ENCODE peak calls at places on chromosomes 6 and 20, in seven cellular contexts. G, K, Q, D, Y, O and H are unnamed samples.

GRCh38 chr6:52157301-52157930 is 28.8 kb upstream of the IL17A start:
- DNase-seq in G (no peak), Q (no peak), Y (no peak), O (no peak), K (no peak), D (no peak), H (peak)

GRCh38 chr6:144338951-144339681 is 54.0 kb downstream of the UTRN start:
- DNase-seq in O (no peak), Y (no peak), D (no peak), K (no peak), G (no peak), Q (no peak), H (no peak)

GRCh38 chr6:27752038-27752885 is 159.9 kb downstream of the OR2B2 start:
- DNase-seq in Q (peak), Y (peak), D (no peak), K (peak), G (peak), O (no peak), H (peak)

GRCh38 chr6:170415318-170415717 is 108.8 kb downstream of the FAM120B start:
- DNase-seq in Q (no peak), O (no peak), D (no peak), Y (no peak), K (no peak), G (no peak), H (no peak)

GRCh38 chr6:11593096-11593495 is 55.5 kb downstream of the TMEM170B start:
- DNase-seq in O (no peak), Q (no peak), D (no peak), Y (no peak), K (no peak), G (no peak), H (no peak)

GRCh38 chr6:12709116-12709515 is 7.5 kb upstream of the PHACTR1 start:
- DNase-seq in O (no peak), Q (no peak), D (no peak), K (no peak), Y (no peak), G (no peak), H (no peak)

GRCh38 chr6:52189974-52190373 is 3.8 kb downstream of the IL17A start:
- DNase-seq in D (no peak), K (no peak), Y (no peak), G (no peak), O (no peak), Q (no peak), H (no peak)

GRCh38 chr6:170018422-170019258 is 267.2 kb downstream of the ERMARD start:
- DNase-seq in O (no peak), Y (no peak), D (no peak), K (no peak), Q (no peak), G (no peak), H (no peak)

GRCh38 chr6:78589426-78589825 is 277.9 kb upstream of the IRAK1BP1 start:
- DNase-seq in Q (no peak), K (no peak), Y (no peak), D (no peak), G (no peak), O (no peak), H (no peak)

GRCh38 chr6:169345198-169345597 is 91.6 kb upstream of the THBS2 start:
- DNase-seq in Y (no peak), O (no peak), G (no peak), K (no peak), Q (no peak), D (no peak), H (no peak)

GRCh38 chr6:117548797-117549301 is 53.5 kb downstream of the GOPC start:
- DNase-seq in G (no peak), O (no peak), K (no peak), D (no peak), Q (peak), Y (no peak), H (no peak)

GRCh38 chr6:70706491-70707123 is 38.9 kb downstream of the SMAP1 start:
- DNase-seq in O (no peak), K (peak), Q (peak), Y (peak), D (no peak), G (peak), H (no peak)

GRCh38 chr20:44886276-44886671 is 769 bp downstream of the YWHAB start:
- DNase-seq in O (no peak), Q (no peak), D (no peak), G (no peak), Y (no peak), K (no peak), H (no peak)

GRCh38 chr6:128438311-128438916 is 82.0 kb downstream of the PTPRK start:
- DNase-seq in Q (no peak), K (no peak), Y (no peak), O (no peak), G (no peak), D (no peak), H (no peak)

GRCh38 chr20:3247638-3248037 is 8.6 kb upstream of the SLC4A11 start:
- DNase-seq in D (no peak), Y (no peak), O (no peak), K (no peak), G (no peak), Q (no peak), H (no peak)

GRCh38 chr6:44300424-44300823 is 12.7 kb downstream of the AARS2 start:
- DNase-seq in D (no peak), Q (no peak), Y (no peak), G (no peak), K (no peak), O (no peak), H (no peak)

GRCh38 chr6:14966111-14966901 is 279.6 kb upstream of the JARID2 start:
- DNase-seq in K (no peak), G (no peak), Y (no peak), O (peak), Q (no peak), D (no peak), H (no peak)

GRCh38 chr6:22699046-22699639 is 129.8 kb downstream of the HDGFL1 start:
- DNase-seq in K (no peak), G (peak), Q (no peak), D (no peak), Y (no peak), O (no peak), H (no peak)

GRCh38 chr6:158026901-158027589 is 45.4 kb downstream of the SYNJ2 start:
- DNase-seq in O (no peak), G (no peak), K (no peak), Y (no peak), D (no peak), Q (no peak), H (no peak)

GRCh38 chr20:46791722-46792416 is 82.4 kb downstream of the SLC2A10 start:
- DNase-seq in Y (no peak), D (no peak), O (no peak), Q (no peak), G (no peak), K (no peak), H (no peak)

GRCh38 chr20:46786566-46786965 is 77.1 kb downstream of the SLC2A10 start:
- DNase-seq in K (no peak), O (no peak), G (no peak), D (no peak), Y (no peak), Q (no peak), H (no peak)

GRCh38 chr20:46785958-46786357 is 76.5 kb downstream of the SLC2A10 start:
- DNase-seq in D (no peak), G (no peak), K (no peak), O (no peak), Q (no peak), Y (no peak), H (no peak)

GRCh38 chr20:46787986-46788762 is 78.7 kb downstream of the SLC2A10 start:
- DNase-seq in K (no peak), Y (no peak), O (no peak), Q (no peak), D (no peak), G (no peak), H (no peak)

DNA sequence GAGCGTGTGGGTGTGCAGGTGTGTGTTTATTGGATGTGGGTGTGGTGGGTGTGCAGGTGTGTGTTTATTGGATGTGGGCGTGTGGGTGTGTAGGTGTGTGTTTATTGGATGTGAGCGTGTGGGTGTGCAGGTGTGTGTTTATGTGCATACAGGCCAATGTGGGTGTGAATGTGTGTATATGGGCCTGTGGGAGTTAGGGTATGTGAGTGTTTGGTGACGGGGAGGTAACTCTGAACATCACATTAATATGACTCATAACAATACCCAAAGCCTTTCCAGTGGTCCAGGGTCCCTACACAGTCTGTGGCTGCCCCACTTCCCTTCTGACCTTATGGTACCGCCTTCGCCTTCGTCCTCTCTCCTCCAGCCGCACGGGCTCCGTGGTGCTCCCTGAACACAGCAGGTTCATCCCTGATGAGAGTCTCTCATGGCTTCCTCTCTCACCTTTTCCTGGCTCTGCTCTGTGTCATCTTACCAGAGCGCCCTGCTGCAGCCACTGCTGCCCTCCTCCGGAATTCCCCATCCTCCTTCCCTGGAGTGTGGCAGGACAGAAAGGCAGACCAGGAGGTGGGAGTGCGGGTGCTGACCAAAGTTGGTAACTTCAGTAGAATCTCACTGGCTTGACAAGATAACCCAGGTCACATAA is 80.0 kb downstream of the SLC2A10 start:
- DNase-seq in Q (no peak), G (no peak), D (no peak), O (no peak), K (no peak), Y (no peak), H (no peak)
- TF ChIP-seq JUND in Q (no peak), G (no peak), D (no peak), O (no peak), K (no peak), Y (no peak), H (no peak)

GRCh38 chr6:42726026-42726425 is 3.6 kb upstream of the PRPH2 start:
- DNase-seq in D (no peak), K (no peak), Y (no peak), Q (no peak), G (no peak), O (no peak), H (no peak)

GRCh38 chr6:42724825-42725224 is 2.4 kb upstream of the PRPH2 start:
- DNase-seq in O (no peak), K (no peak), Y (no peak), G (no peak), D (no peak), Q (no peak), H (no peak)

GRCh38 chr6:42727627-42728026 is 5.2 kb upstream of the PRPH2 start:
- DNase-seq in G (no peak), D (no peak), Q (no peak), O (no peak), Y (no peak), K (no peak), H (no peak)

GRCh38 chr6:42727084-42727601 is 4.7 kb upstream of the PRPH2 start:
- DNase-seq in G (no peak), K (no peak), Y (no peak), Q (no peak), O (no peak), D (no peak), H (no peak)

DNA sequence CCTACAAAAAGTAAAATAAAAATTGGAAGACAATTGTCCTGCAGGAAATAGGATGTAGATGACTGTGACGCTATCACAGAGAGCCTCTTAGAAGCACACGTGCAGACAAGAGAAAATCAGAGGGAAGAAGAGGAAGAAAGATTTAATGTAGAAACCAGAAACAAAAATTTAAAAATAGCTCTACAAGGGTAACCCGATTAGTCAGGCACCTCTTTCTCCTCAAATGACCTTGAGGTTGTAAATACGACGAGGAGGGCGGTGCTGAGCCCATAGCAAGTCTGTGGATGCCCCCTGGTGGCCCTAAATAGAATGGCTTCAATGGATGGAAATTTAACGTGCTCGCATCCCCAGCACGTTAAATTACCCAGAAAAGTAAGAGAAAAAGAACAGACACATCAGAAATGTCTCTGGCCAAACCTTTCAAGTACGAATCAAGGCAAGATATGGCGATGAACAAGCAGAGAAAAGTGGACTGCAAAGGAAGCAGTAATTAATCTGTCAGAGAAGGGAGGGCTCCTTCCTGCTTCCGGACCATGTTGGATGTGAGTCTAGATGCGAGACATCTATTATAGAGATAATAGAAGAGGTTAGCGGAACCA is 4.2 kb upstream of the PRPH2 start:
- DNase-seq in O (no peak), Y (peak), D (peak), K (peak), G (peak), Q (peak), H (peak)
- TF ChIP-seq JUND in O (no peak), Y (no peak), D (no peak), K (peak), G (no peak), Q (no peak), H (no peak)

GRCh38 chr6:118893882-118894424 is at the start of gene ASF1A:
- DNase-seq in Y (peak), O (peak), G (peak), Q (peak), D (peak), K (peak), H (peak)

GRCh38 chr6:118889163-118889562 is 4.8 kb upstream of the ASF1A start:
- DNase-seq in K (no peak), O (no peak), Q (no peak), Y (no peak), D (no peak), G (peak), H (no peak)

GRCh38 chr6:118893095-118893881 is 664 bp upstream of the ASF1A start:
- DNase-seq in D (no peak), K (peak), Q (peak), G (no peak), Y (no peak), O (no peak), H (no peak)

GRCh38 chr6:118892248-118893094 is 1.5 kb upstream of the ASF1A start:
- DNase-seq in K (no peak), G (no peak), D (no peak), Q (no peak), Y (no peak), O (no peak), H (no peak)

DNA sequence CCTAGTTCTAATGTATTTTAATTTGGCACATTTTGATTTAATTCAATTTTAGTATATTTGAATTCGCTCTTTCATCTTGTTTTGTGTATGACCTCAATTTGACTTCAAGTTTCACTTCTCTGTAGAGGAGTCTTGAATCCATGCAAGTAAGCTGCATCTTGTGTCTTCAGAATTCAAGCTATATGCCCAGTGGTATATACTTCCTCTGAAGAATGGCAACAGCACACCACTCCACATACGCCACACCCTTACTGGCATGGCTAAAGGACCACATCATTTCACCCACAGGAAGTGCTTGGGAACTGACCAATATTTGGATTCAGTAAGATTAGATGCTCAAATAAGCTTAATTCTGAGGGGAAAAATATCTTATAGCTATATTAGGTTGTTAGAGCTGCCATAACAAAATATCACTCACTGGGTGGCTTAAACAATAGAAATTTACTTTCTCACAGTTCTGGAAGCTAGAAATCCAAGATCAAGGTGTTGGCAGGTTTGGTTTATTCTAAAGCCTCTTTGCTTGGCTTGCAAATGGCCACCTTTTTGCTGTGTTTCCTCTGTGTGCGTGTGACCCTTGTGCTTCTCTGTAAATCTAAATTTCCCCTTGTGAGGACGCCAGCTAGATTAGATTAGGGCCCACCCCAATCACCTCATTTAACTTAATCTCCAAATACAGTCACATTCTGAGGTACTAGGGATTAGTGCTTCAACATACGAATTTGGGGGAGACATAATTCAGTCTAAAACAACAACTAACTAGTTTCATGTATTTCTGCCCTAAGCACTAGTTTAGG is 2.8 kb upstream of the ASF1A start:
- DNase-seq in D (no peak), Y (no peak), K (no peak), Q (no peak), O (no peak), G (no peak), H (no peak)
- TF ChIP-seq JUND in D (no peak), Y (no peak), K (no peak), Q (no peak), O (no peak), G (no peak), H (no peak)

GRCh38 chr6:129849456-129849855 is 11.7 kb downstream of the TMEM244 start:
- DNase-seq in Y (peak), G (no peak), K (no peak), O (no peak), D (no peak), Q (no peak), H (no peak)
- TF ChIP-seq JUND in Y (peak), G (no peak), K (peak), O (no peak), D (no peak), Q (no peak), H (no peak)

GRCh38 chr6:143018955-143019354 is 41.7 kb upstream of the AIG1 start:
- DNase-seq in D (no peak), O (no peak), K (no peak), Y (no peak), Q (no peak), G (no peak), H (no peak)
- TF ChIP-seq JUND in D (no peak), O (no peak), K (no peak), Y (no peak), Q (no peak), G (no peak), H (no peak)

GRCh38 chr20:51886341-51886740 is 84.0 kb upstream of the SALL4 start:
- DNase-seq in O (no peak), Y (no peak), Q (no peak), K (no peak), D (no peak), G (no peak), H (no peak)
- TF ChIP-seq JUND in O (no peak), Y (no peak), Q (no peak), K (no peak), D (no peak), G (no peak), H (no peak)

DNA sequence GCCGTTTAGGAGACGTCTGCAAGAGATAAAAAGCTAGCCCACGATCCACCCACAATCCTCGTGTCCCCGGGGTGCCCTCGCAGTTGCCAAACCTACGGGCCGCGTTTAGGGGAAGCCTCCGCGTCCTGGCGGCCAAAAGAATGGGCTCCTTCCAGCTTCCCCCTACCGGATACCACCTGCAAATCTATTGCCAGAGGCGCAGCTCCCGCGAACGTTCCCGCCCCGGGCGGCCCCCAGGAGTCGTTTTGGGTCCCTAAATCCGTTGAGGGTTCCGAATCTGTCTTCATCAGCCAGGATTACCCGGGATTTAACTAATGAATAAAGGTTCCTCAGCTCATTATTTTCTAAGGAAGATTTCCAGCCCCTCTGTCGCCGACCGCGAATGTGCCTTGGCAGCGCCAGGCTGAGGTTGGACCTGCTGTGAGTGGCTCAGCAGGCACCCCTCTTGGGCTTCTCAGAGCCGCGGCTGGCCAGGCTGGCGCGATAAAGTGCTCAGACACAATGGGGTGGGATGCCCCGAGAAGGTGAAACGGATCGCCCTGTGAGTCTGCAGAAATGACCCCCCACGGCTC is 2.8 kb upstream of the VSX1 start:
- DNase-seq in K (no peak), O (no peak), Y (no peak), G (no peak), D (no peak), Q (no peak), H (no peak)
- TF ChIP-seq JUND in K (no peak), O (no peak), Y (no peak), G (no peak), D (no peak), Q (no peak), H (no peak)

DNA sequence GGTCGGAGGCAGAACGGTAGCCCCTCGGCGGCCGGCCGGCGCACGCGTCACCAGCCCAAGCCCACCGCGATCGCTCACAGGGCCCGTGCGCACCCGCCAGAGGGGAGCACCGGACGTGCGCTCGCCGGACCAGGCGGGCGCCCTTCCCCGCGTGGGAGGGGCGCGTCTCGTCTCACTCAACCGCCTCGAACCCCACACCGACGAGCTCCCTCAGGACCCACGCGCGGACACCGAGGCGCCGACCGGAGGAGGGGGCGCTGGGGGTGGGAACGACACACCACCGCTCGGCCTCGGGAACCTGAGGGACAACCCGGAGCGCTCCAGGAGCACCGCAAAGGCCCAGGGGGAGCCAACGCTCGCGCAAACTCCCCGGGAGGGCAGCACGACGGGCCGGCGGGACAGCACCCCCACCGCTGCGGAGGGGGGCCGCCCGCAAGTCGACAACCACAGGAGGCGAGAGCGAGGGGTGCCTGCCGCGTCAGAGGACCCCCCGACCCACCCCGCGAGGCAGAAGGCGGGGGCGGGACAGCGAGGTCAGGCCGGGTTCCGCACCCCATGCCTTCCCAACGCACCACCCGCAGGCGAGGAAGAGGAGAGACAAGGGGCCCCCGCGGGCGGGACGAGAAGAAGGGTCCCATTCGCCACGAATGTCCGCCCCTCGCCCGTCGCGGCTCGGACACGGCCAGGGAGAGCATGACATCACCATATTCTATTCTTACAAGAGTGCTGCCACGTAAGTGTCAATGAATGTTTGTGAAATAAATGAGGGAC is 512.7 kb upstream of the ZNF337 start:
- DNase-seq in D (no peak), K (no peak), O (no peak), Y (no peak), G (peak), Q (no peak), H (no peak)
- TF ChIP-seq JUND in D (no peak), K (no peak), O (no peak), Y (no peak), G (no peak), Q (no peak), H (no peak)

GRCh38 chr6:136586295-136586694 is 36.1 kb upstream of the MAP7 start:
- DNase-seq in Q (no peak), G (no peak), Y (no peak), D (no peak), O (no peak), K (no peak), H (no peak)
- TF ChIP-seq JUND in Q (no peak), G (no peak), Y (no peak), D (no peak), O (no peak), K (no peak), H (no peak)